ENCODE peak calls at places on chromosome 7, in five cellular contexts. I is PC-3, E is keratinocyte, T is astrocyte, F is GM23338. Y is an unnamed sample.

GRCh38 chr7:6636741-6637543 is at the start of gene ZNF316:
- DNase-seq in E (no peak), T (peak), I (peak), F (no peak), Y (peak)

GRCh38 chr7:34596887-34597286 is 61.1 kb upstream of the NPSR1 start:
- DNase-seq in I (peak), E (no peak), F (peak), T (no peak), Y (no peak)

GRCh38 chr7:98802088-98802780 is 67.6 kb downstream of the TMEM130 start:
- DNase-seq in F (peak), T (peak), E (no peak), I (peak), Y (peak)

GRCh38 chr7:116165717-116166116 is 44.6 kb upstream of the TES start:
- DNase-seq in I (no peak), F (no peak), E (no peak), T (no peak), Y (no peak)

GRCh38 chr7:135704074-135704473 is 23.9 kb downstream of the SLC13A4 start:
- DNase-seq in T (no peak), E (no peak), F (peak), I (no peak), Y (no peak)

GRCh38 chr7:23404546-23405239 is 65.6 kb downstream of the IGF2BP3 start:
- DNase-seq in E (no peak), I (no peak), T (peak), F (no peak), Y (no peak)

GRCh38 chr7:112449353-112449752 is 907 bp upstream of the IFRD1 start:
- DNase-seq in F (no peak), T (peak), E (no peak), I (peak), Y (peak)

GRCh38 chr7:20454202-20454601 is 123.5 kb downstream of the ITGB8 start:
- DNase-seq in I (no peak), E (no peak), F (no peak), T (no peak), Y (no peak)

GRCh38 chr7:123865517-123866117 is 20.6 kb downstream of the HYAL4 start:
- DNase-seq in F (peak), E (peak), T (peak), I (peak), Y (peak)

GRCh38 chr7:26958834-26959233 is 94.4 kb upstream of the SKAP2 start:
- DNase-seq in I (peak), T (peak), F (no peak), E (peak), Y (peak)

GRCh38 chr7:8159595-8159994 is 102.4 kb downstream of the ICA1 start:
- DNase-seq in E (no peak), F (no peak), T (no peak), I (no peak), Y (no peak)

GRCh38 chr7:130904031-130904757 is 170.2 kb upstream of the KLF14 start:
- DNase-seq in E (peak), T (peak), I (peak), F (no peak), Y (peak)

GRCh38 chr7:76294344-76295024 is 8.0 kb upstream of the HSPB1 start:
- DNase-seq in E (no peak), F (peak), I (peak), T (peak), Y (peak)

GRCh38 chr7:76296743-76297740 is 5.4 kb upstream of the HSPB1 start:
- DNase-seq in I (peak), E (no peak), T (peak), F (no peak), Y (peak)

GRCh38 chr7:76291346-76292205 is 10.9 kb upstream of the HSPB1 start:
- DNase-seq in T (peak), F (peak), I (peak), E (peak), Y (peak)

GRCh38 chr7:76292206-76292573 is 10.3 kb upstream of the HSPB1 start:
- DNase-seq in E (no peak), I (no peak), F (no peak), T (no peak), Y (peak)

DNA sequence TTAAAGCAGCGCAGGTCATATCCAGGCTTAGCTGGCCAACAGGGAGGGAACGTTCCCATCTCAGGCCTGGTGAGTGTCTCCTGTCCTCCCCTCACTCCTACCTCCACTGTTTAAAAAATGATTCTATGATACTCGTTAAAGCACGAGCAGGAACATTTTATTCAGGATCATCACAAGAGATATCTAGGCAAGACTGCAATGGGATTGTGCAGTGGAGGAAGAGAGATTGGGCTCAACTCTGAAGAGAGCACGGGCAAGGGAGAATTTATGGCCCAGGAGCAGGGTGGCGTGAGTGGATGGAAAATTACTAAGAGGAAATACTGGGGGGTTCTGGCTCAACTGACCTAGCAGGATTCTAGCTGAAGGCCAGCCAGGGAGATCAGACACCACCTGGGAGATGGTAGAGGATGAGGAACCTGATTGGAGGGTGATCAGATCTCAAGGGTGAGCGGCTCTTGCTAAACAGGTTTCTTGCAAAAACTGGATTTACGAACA is 9.0 kb upstream of the HSPB1 start:
- DNase-seq in T (no peak), I (peak), F (no peak), E (no peak), Y (no peak)
- H3K4me2 ChIP-seq in T (peak), I (no peak), F (no peak), E (no peak), Y (no peak)

GRCh38 chr7:157853076-157853788 is 516.4 kb downstream of the DNAJB6 start:
- DNase-seq in F (no peak), T (no peak), I (no peak), E (no peak), Y (no peak)

GRCh38 chr7:157849726-157850125 is 512.9 kb downstream of the DNAJB6 start:
- DNase-seq in F (no peak), E (no peak), T (no peak), I (no peak), Y (no peak)

GRCh38 chr7:157850481-157851444 is 514.0 kb downstream of the DNAJB6 start:
- DNase-seq in I (no peak), E (no peak), F (no peak), T (no peak), Y (no peak)

GRCh38 chr7:157853789-157854065 is 516.9 kb downstream of the DNAJB6 start:
- DNase-seq in F (no peak), T (no peak), I (no peak), E (no peak), Y (no peak)

GRCh38 chr7:157851501-157852067 is 514.8 kb downstream of the DNAJB6 start:
- DNase-seq in T (peak), F (no peak), I (peak), E (no peak), Y (peak)
- H2AFZ ChIP-seq in T (peak), F (no peak), I (peak), E (no peak), Y (no peak)

GRCh38 chr7:370775-371118 is 80.8 kb downstream of the FOXL3 start:
- DNase-seq in I (no peak), E (no peak), F (no peak), T (no peak), Y (no peak)

GRCh38 chr7:371119-371778 is 81.3 kb downstream of the FOXL3 start:
- DNase-seq in I (no peak), F (no peak), E (no peak), T (no peak), Y (no peak)

GRCh38 chr7:368651-369475 is 78.9 kb downstream of the FOXL3 start:
- DNase-seq in F (no peak), E (peak), I (no peak), T (no peak), Y (no peak)

GRCh38 chr7:369476-369980 is 79.6 kb downstream of the FOXL3 start:
- DNase-seq in I (no peak), E (no peak), T (no peak), F (no peak), Y (no peak)

GRCh38 chr7:369981-370621 is 80.1 kb downstream of the FOXL3 start:
- DNase-seq in E (peak), F (peak), I (no peak), T (no peak), Y (no peak)
- TF ChIP-seq CTCF in E (peak), F (peak), I (no peak), T (no peak), Y (no peak)

DNA sequence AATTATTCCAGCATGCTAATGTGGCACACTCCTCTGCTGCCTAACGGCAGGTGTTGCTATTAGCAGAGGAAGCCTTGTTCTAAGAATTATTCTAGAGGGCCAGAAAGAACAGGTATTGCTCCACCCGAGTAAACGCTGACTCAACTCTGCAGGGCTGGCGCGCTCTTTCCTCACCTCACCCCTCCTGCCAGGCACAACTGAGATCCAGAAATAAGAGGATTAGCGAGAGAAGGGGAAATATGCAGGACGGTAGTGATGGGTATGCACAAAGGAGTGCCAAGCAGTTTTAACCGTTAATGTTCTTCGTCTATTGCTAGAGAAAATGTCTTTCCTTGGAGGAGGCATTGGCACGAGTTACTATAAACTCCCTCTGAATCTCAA is 382 bp upstream of the SCIN start:
- DNase-seq in F (peak), E (no peak), T (no peak), I (peak), Y (no peak)
- H3K4me2 ChIP-seq in F (peak), E (peak), T (peak), I (peak), Y (peak)